ENCODE peak calls at places on chromosomes 11 and 22, in eight cellular contexts. V, L, G, B, P, X, Z and K are unnamed samples.
A peak's percentile ranks its signal among the peaks of the same experiment; 100 is the strongest.

GRCh38 chr11:68021167-68021787 is 9.2 kb upstream of the NDUFS8 start:
- DNase-seq in P (no peak), G (no peak), X (peak; percentile 64), Z (no peak), V (no peak), B (peak; percentile 41), L (no peak), K (peak; percentile 73)

GRCh38 chr22:36405221-36405631 is 17.5 kb upstream of the MYH9 start:
- DNase-seq in B (no peak), Z (no peak), G (no peak), P (no peak), V (no peak), X (no peak), L (no peak), K (no peak)

GRCh38 chr11:118057424-118058145 is 19.3 kb upstream of the TMPRSS4 start:
- DNase-seq in V (no peak), B (no peak), G (no peak), X (no peak), L (no peak), P (no peak), Z (no peak), K (no peak)

GRCh38 chr11:66337103-66337899 is 1.1 kb upstream of the RIN1 start:
- DNase-seq in B (peak; percentile 43), V (no peak), G (no peak), P (no peak), X (peak; percentile 75), L (no peak), Z (no peak), K (no peak)

GRCh38 chr22:46023558-46023981 is 46.6 kb upstream of the WNT7B start:
- DNase-seq in L (no peak), V (no peak), B (no peak), Z (no peak), P (no peak), G (no peak), X (no peak), K (peak; percentile 25)

GRCh38 chr22:36733271-36733670 is 29.7 kb upstream of the CACNG2 start:
- DNase-seq in P (no peak), G (no peak), X (no peak), Z (no peak), B (no peak), V (no peak), L (no peak), K (no peak)

GRCh38 chr11:46254135-46254491 is 23.3 kb upstream of the CREB3L1 start:
- DNase-seq in B (no peak), L (no peak), P (no peak), X (no peak), G (no peak), Z (no peak), V (no peak), K (no peak)

GRCh38 chr11:88709567-88709966 is 356.2 kb downstream of the GRM5 start:
- DNase-seq in G (no peak), X (no peak), L (no peak), Z (no peak), V (no peak), P (no peak), B (no peak), K (peak; percentile 4)

GRCh38 chr11:134535029-134536025 is 123.3 kb upstream of the B3GAT1 start:
- DNase-seq in L (no peak), B (no peak), G (no peak), V (no peak), Z (no peak), X (no peak), P (no peak), K (no peak)

GRCh38 chr11:11038339-11039248 is 180.7 kb upstream of the ZBED5 start:
- DNase-seq in G (no peak), V (no peak), L (no peak), P (no peak), B (no peak), Z (no peak), X (no peak), K (no peak)

GRCh38 chr11:132332521-132332920 is 962.1 kb downstream of the NTM start:
- DNase-seq in V (no peak), X (no peak), B (no peak), Z (no peak), G (no peak), L (no peak), P (no peak), K (no peak)

GRCh38 chr11:130599073-130599654 is 150.7 kb downstream of the ADAMTS15 start:
- DNase-seq in P (no peak), L (no peak), X (no peak), G (no peak), Z (no peak), V (no peak), B (peak; percentile 32), K (peak; percentile 69)

GRCh38 chr11:46279393-46280099 is 2.1 kb downstream of the CREB3L1 start:
- DNase-seq in L (peak; percentile 36), Z (no peak), V (no peak), X (peak; percentile 55), B (peak; percentile 87), G (peak; percentile 67), P (no peak), K (no peak)

GRCh38 chr11:62710001-62710345 is 2.5 kb downstream of the GNG3 start:
- DNase-seq in G (no peak), B (peak; percentile 22), L (no peak), V (no peak), P (no peak), Z (no peak), X (no peak), K (no peak)

GRCh38 chr11:39806652-39807051 is 1652.8 kb downstream of the LRRC4C start:
- DNase-seq in B (no peak), L (no peak), Z (no peak), P (no peak), V (no peak), X (no peak), G (no peak), K (peak; percentile 8)